ENCODE peak calls at places on chromosomes 12 and 14, in seven cellular contexts. V is heart right ventricle, L is adipocyte, H is thoracic aorta, C is uterus, W is aorta, J is body of pancreas. G is an unnamed sample.

GRCh38 chr12:62847709-62848108 is 87.2 kb downstream of the PPM1H start:
- DNase-seq in L (no peak), V (no peak), H (no peak), C (no peak), J (no peak), W (no peak), G (no peak)

GRCh38 chr14:101328412-101329149 is 232.7 kb upstream of the DIO3 start:
- DNase-seq in C (no peak), L (no peak), V (no peak), W (no peak), H (no peak), J (peak; percentile 29), G (no peak)

GRCh38 chr12:120677765-120678473 is 9.0 kb upstream of the MLEC start:
- DNase-seq in J (no peak), V (peak; percentile 59), W (no peak), C (peak; percentile 64), H (no peak), L (no peak), G (no peak)

GRCh38 chr12:60257063-60257462 is 661.2 kb downstream of the SLC16A7 start:
- DNase-seq in J (no peak), W (no peak), C (no peak), L (peak; percentile 70), H (no peak), V (no peak), G (no peak)

GRCh38 chr12:43824207-43824775 is 11.6 kb upstream of the TMEM117 start:
- DNase-seq in L (no peak), V (no peak), C (no peak), J (no peak), H (no peak), W (no peak), G (no peak)

GRCh38 chr12:52331039-52331438 is 9.8 kb upstream of the KRT83 start:
- DNase-seq in H (no peak), L (no peak), J (no peak), W (no peak), C (no peak), V (no peak), G (no peak)

GRCh38 chr12:41333988-41334387 is 145.9 kb downstream of the PDZRN4 start:
- DNase-seq in H (no peak), C (no peak), W (no peak), L (no peak), V (no peak), J (no peak), G (no peak)

GRCh38 chr14:76924363-76925151 is 98.3 kb downstream of the LRRC74A start:
- DNase-seq in H (no peak), W (no peak), C (no peak), V (no peak), L (no peak), J (no peak), G (no peak)

GRCh38 chr14:96673706-96674105 is 123.5 kb upstream of the VRK1 start:
- DNase-seq in V (no peak), H (no peak), L (no peak), J (no peak), W (no peak), C (no peak), G (no peak)

GRCh38 chr12:694734-695503 is 31.7 kb upstream of the NINJ2 start:
- DNase-seq in V (no peak), C (no peak), L (no peak), W (no peak), J (no peak), H (no peak), G (no peak)

GRCh38 chr12:22527999-22528398 is 16.3 kb downstream of the C2CD5 start:
- DNase-seq in L (peak; percentile 80), H (no peak), C (no peak), V (no peak), J (no peak), W (no peak), G (no peak)

GRCh38 chr12:125089626-125090025 is 24.4 kb downstream of the AACS start:
- DNase-seq in L (no peak), J (no peak), W (no peak), C (no peak), H (no peak), V (no peak), G (no peak)

GRCh38 chr14:80275208-80275850 is 64.0 kb upstream of the DIO2 start:
- DNase-seq in H (no peak), V (no peak), W (no peak), L (peak; percentile 45), J (no peak), C (no peak), G (no peak)

GRCh38 chr12:49905718-49906314 is 2.1 kb upstream of the FAIM2 start:
- DNase-seq in L (no peak), V (no peak), H (no peak), J (no peak), C (no peak), W (no peak), G (no peak)

GRCh38 chr14:106556665-106557289 is 1030.4 kb downstream of the TMEM121 start:
- DNase-seq in L (no peak), W (no peak), J (peak; percentile 52), C (no peak), H (no peak), V (no peak), G (no peak)

GRCh38 chr12:100953677-100954076 is 159.1 kb downstream of the ANO4 start:
- DNase-seq in L (no peak), H (no peak), V (no peak), J (no peak), W (no peak), C (no peak), G (no peak)

GRCh38 chr12:100951756-100952155 is 157.2 kb downstream of the ANO4 start:
- DNase-seq in L (no peak), J (no peak), H (no peak), W (no peak), C (no peak), V (no peak), G (no peak)

GRCh38 chr12:100955139-100955538 is 160.6 kb downstream of the ANO4 start:
- DNase-seq in C (peak; percentile 16), W (peak; percentile 72), V (no peak), J (no peak), H (peak; percentile 2), L (peak; percentile 44), G (no peak)

GRCh38 chr12:100954118-100954517 is 159.5 kb downstream of the ANO4 start:
- DNase-seq in H (no peak), J (no peak), C (no peak), W (no peak), V (no peak), L (no peak), G (no peak)

GRCh38 chr12:100953217-100953616 is 158.6 kb downstream of the ANO4 start:
- DNase-seq in W (no peak), L (no peak), J (no peak), H (no peak), C (no peak), V (no peak), G (no peak)
- H3K27me3 ChIP-seq in W (no peaks in the 10 kb centered on the region), L (no peaks in the 10 kb centered on the region), J (no peaks in the 10 kb centered on the region), H (no peaks in the 10 kb centered on the region), C (no peaks in the 10 kb centered on the region), V (no peaks in the 10 kb centered on the region), G (no peaks in the 10 kb centered on the region)

GRCh38 chr12:131378861-131379665 is 331.8 kb upstream of the SFSWAP start:
- DNase-seq in H (no peak), C (no peak), J (no peak), W (no peak), L (no peak), V (no peak), G (no peak)

GRCh38 chr12:131380961-131381705 is 329.8 kb upstream of the SFSWAP start:
- DNase-seq in H (no peak), W (no peak), C (no peak), J (no peak), V (no peak), L (no peak), G (no peak)

GRCh38 chr12:131379758-131380157 is 331.1 kb upstream of the SFSWAP start:
- DNase-seq in C (no peak), L (no peak), V (no peak), W (no peak), H (no peak), J (no peak), G (no peak)

GRCh38 chr12:131381716-131382430 is 329.0 kb upstream of the SFSWAP start:
- DNase-seq in J (no peak), C (no peak), V (no peak), W (no peak), H (no peak), L (no peak), G (no peak)

DNA sequence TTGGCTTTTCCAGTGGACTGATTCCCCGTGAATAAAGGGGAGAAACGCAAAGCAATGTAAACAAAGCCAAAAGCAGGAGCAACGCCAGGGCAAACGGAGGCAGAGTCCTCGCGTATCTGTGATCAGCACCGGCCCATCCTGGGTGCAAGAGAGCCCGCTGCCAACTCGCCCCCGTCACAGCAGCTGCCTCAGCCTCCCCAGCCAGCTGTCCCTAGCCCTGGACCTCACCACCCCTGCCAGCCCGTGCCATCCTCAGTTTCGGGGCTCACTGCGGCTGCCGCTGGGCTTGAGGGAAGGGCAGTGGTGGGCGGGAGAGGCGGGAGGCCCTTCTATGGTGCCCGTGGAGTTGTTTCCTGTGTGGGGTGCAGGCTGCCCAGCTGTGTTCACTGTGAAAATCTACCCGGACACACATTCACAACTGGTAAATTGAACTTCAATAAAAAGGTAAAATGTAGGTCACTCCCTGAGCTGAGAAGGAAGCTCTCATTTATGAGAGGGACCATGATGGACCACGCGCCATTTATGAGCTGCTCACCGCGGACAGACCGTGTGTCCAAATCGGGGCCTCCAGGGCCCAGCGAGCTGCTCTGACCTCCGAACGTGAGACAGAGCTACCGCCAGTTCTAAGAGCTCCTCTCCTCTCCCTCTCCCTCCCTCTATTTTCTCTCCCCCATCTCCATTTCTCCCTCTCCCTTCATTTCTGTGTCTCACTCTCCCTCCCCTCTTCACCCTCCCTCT is 330.5 kb upstream of the SFSWAP start:
- DNase-seq in J (no peak), H (no peak), W (no peak), V (no peak), L (no peak), C (no peak), G (no peak)
- H3K27me3 ChIP-seq in J (no peaks in the 10 kb centered on the region), H (no peaks in the 10 kb centered on the region), W (no peaks in the 10 kb centered on the region), V (peaks cover 58% of the 10 kb centered on the region), L (peaks cover 48% of the 10 kb centered on the region), C (no peaks in the 10 kb centered on the region), G (peaks cover 53% of the 10 kb centered on the region)

GRCh38 chr14:104640681-104641080 is 36.1 kb upstream of the TMEM179 start:
- DNase-seq in L (no peak), H (no peak), C (no peak), W (no peak), V (no peak), J (no peak), G (no peak)

GRCh38 chr14:104639889-104640548 is 35.4 kb upstream of the TMEM179 start:
- DNase-seq in W (no peak), C (no peak), H (no peak), L (peak; percentile 80), V (peak; percentile 48), J (peak; percentile 70), G (peak; percentile 44)

GRCh38 chr14:104638927-104639450 is 34.4 kb upstream of the TMEM179 start:
- DNase-seq in C (no peak), W (no peak), L (no peak), J (no peak), H (no peak), V (no peak), G (no peak)

GRCh38 chr14:104638190-104638589 is 33.6 kb upstream of the TMEM179 start:
- DNase-seq in W (no peak), C (no peak), H (no peak), L (no peak), V (no peak), J (no peak), G (no peak)

GRCh38 chr14:104639481-104639880 is 34.9 kb upstream of the TMEM179 start:
- DNase-seq in H (no peak), V (no peak), L (no peak), J (no peak), W (no peak), C (no peak), G (no peak)
- H3K27me3 ChIP-seq in H (no peaks in the 10 kb centered on the region), V (peaks cover 36% of the 10 kb centered on the region), L (peaks cover 61% of the 10 kb centered on the region), J (no peaks in the 10 kb centered on the region), W (no peaks in the 10 kb centered on the region), C (no peaks in the 10 kb centered on the region), G (no peaks in the 10 kb centered on the region)

GRCh38 chr12:109214131-109214530 is 95.0 kb downstream of the FOXN4 start:
- DNase-seq in W (no peak), H (no peak), C (no peak), L (no peak), J (no peak), V (no peak), G (no peak)
- H3K27me3 ChIP-seq in W (no peaks in the 10 kb centered on the region), H (no peaks in the 10 kb centered on the region), C (no peaks in the 10 kb centered on the region), L (no peaks in the 10 kb centered on the region), J (no peaks in the 10 kb centered on the region), V (no peaks in the 10 kb centered on the region), G (no peaks in the 10 kb centered on the region)

G was measured in tibial artery.